ENCODE peak calls at places on chromosomes 2 and 18, in seven cellular contexts. A, I, V, D, Q, R and L are unnamed samples.
A peak's percentile ranks its signal among the peaks of the same experiment; 100 is the strongest.

GRCh38 chr2:76316691-76317090 is 606.0 kb upstream of the GCFC2 start:
- DNase-seq in A (no peak), I (no peak), V (no peak), D (no peak), Q (no peak), R (no peak), L (no peak)

GRCh38 chr2:221969087-221969829 is 329.5 kb downstream of the PAX3 start:
- DNase-seq in A (no peak), I (peak; percentile 50), V (no peak), D (peak; percentile 69), Q (peak; percentile 7), R (peak; percentile 33), L (no peak)

GRCh38 chr2:178230396-178230795 is 36.1 kb downstream of the OSBPL6 start:
- DNase-seq in A (no peak), I (peak; percentile 52), V (no peak), D (no peak), Q (no peak), R (no peak), L (no peak)

GRCh38 chr2:105886029-105886454 is 141.3 kb downstream of the NCK2 start:
- DNase-seq in A (no peak), I (peak; percentile 10), V (no peak), D (peak; percentile 71), Q (no peak), R (no peak), L (no peak)

GRCh38 chr2:152594022-152594712 is 123.1 kb downstream of the PRPF40A start:
- DNase-seq in A (peak; percentile 50), I (peak; percentile 6), V (no peak), D (no peak), Q (peak; percentile 58), R (peak; percentile 3), L (no peak)

GRCh38 chr2:235497096-235497495 is 3.3 kb downstream of the AGAP1 start:
- DNase-seq in A (no peak), I (no peak), V (no peak), D (no peak), Q (no peak), R (no peak), L (no peak)

GRCh38 chr18:26017929-26018328 is 72.5 kb downstream of the SS18 start:
- DNase-seq in A (no peak), I (no peak), V (no peak), D (peak; percentile 21), Q (no peak), R (no peak), L (no peak)

GRCh38 chr2:85439986-85440385 is 21.5 kb downstream of the SH2D6 start:
- DNase-seq in A (no peak), I (no peak), V (no peak), D (no peak), Q (no peak), R (no peak), L (no peak)

GRCh38 chr18:48988508-48989303 is 37.9 kb upstream of the SMAD7 start:
- DNase-seq in A (peak; percentile 34), I (no peak), V (no peak), D (no peak), Q (no peak), R (no peak), L (peak; percentile 54)

GRCh38 chr18:55462652-55463051 is 125.3 kb downstream of the TCF4 start:
- DNase-seq in A (no peak), I (no peak), V (no peak), D (peak; percentile 17), Q (no peak), R (no peak), L (no peak)

GRCh38 chr2:239369631-239370161 is 31.1 kb downstream of the HDAC4 start:
- DNase-seq in A (peak; percentile 56), I (peak; percentile 5), V (peak; percentile 45), D (no peak), Q (peak; percentile 87), R (peak; percentile 73), L (no peak)

GRCh38 chr2:88813612-88814011 is 122.1 kb downstream of the RPIA start:
- DNase-seq in A (no peak), I (peak; percentile 36), V (no peak), D (no peak), Q (peak; percentile 24), R (peak; percentile 65), L (no peak)

GRCh38 chr18:63090334-63090733 is 229.2 kb downstream of the BCL2 start:
- DNase-seq in A (no peak), I (no peak), V (no peak), D (no peak), Q (no peak), R (no peak), L (no peak)

GRCh38 chr2:234014462-234014861 is 36.0 kb upstream of the SPP2 start:
- DNase-seq in A (no peak), I (no peak), V (no peak), D (no peak), Q (no peak), R (no peak), L (no peak)

GRCh38 chr2:223093436-223093839 is 41.4 kb downstream of the KCNE4 start:
- DNase-seq in A (no peak), I (no peak), V (no peak), D (no peak), Q (no peak), R (no peak), L (no peak)

GRCh38 chr18:48059363-48060109 is 129.1 kb upstream of the SMAD2 start:
- DNase-seq in A (no peak), I (no peak), V (no peak), D (no peak), Q (no peak), R (no peak), L (no peak)

GRCh38 chr2:119548516-119549120 is 4.4 kb downstream of the CFAP221 start:
- DNase-seq in A (no peak), I (no peak), V (no peak), D (no peak), Q (no peak), R (no peak), L (no peak)

DNA sequence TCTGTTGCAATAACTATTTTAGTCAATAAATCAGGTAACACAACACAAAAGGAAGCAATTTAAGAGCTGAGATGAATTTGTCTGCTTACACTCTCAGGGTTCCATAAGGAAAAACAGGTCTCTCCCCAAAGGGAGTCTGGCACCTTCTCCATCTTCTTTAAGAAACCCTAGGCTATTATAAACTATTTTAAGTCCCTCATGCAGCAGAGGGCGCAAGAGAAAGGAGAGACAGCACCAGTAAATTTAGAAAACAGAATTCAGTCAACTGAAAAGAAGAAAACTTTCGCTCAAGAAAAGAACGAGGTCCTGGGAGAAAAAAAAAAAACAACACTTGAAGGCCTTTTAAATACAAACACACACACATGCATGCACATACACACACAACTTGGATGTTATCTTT is 19.1 kb downstream of the SULT1C4 start:
- DNase-seq in A (no peak), I (peak; percentile 38), V (no peak), D (peak; percentile 54), Q (no peak), R (peak; percentile 33), L (no peak)
- TF ChIP-seq CTCF in A (no peak), I (peak; percentile 36), V (peak; percentile 9), D (peak; percentile 38), Q (no peak), R (peak; percentile 69), L (no peak)

DNA sequence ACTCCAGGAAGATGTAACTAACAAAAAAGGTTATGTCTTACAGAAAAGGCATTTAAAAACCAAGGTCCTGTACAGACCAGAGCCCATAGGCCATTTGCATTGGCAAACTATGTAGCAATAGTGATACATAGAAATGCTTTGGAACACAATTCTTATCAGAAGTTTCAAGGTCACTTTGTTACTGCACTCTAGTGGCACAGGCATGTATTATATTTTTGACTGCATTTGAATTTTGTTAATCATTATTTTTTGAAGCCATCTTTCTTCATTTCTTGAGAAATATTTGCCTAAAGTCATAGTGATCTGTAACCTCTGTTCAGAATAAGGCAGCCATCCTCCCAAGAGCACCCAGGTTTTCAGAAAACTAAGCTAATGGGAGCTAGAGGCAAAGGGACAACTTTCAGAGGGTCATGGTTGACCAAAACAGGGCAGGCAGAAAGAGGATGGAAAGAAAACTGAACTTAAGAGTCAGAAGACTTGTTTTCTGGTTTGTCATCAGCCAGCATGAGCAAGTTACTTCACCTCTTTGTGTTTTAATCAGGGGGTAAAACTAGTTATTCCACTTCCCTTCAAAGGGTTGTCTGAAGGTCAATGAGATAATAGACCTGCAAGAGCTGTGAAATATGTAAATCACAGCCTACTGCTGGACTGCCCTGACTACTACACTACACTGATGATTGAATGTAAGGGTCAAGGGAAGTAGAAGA is 41.5 kb downstream of the SLC38A11 start:
- DNase-seq in A (no peak), I (peak; percentile 91), V (no peak), D (peak; percentile 34), Q (peak; percentile 34), R (peak; percentile 11), L (no peak)
- TF ChIP-seq CTCF in A (no peak), I (peak; percentile 28), V (peak; percentile 41), D (peak; percentile 17), Q (peak; percentile 70), R (peak; percentile 62), L (peak; percentile 18)

DNA sequence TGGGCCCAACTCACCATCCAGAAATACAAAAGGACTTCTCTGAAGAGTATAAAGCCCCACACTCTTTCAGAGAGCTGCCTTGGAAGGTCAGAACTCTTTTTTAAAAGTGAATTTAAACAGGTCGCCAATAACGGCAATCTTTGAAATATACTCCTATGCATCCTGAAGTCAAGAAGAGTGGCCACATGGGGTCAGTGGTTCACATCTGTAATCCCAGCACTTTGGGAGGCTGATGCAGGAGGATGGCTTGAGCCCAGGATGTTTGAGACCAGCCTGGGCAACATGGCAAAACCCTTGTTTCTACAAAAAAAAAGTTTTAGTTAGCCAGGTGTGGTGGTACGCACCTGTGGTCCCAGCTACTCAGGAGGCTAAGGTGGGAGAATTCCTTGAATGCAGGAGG is 68.1 kb upstream of the FZD7 start:
- DNase-seq in A (no peak), I (peak; percentile 15), V (no peak), D (no peak), Q (no peak), R (no peak), L (peak; percentile 12)
- TF ChIP-seq CTCF in A (no peak), I (no peak), V (no peak), D (peak; percentile 5), Q (no peak), R (peak; percentile 27), L (no peak)

GRCh38 chr2:9771101-9771449 is 72.2 kb upstream of the TAF1B start:
- DNase-seq in A (no peak), I (no peak), V (no peak), D (no peak), Q (no peak), R (no peak), L (no peak)

GRCh38 chr2:9770308-9771100 is 72.8 kb upstream of the TAF1B start:
- DNase-seq in A (no peak), I (peak; percentile 84), V (no peak), D (peak; percentile 78), Q (peak; percentile 47), R (peak; percentile 51), L (no peak)

GRCh38 chr2:9770006-9770307 is 73.3 kb upstream of the TAF1B start:
- DNase-seq in A (no peak), I (no peak), V (no peak), D (no peak), Q (no peak), R (no peak), L (no peak)

GRCh38 chr2:9772035-9772998 is 71.0 kb upstream of the TAF1B start:
- DNase-seq in A (no peak), I (no peak), V (peak; percentile 40), D (no peak), Q (no peak), R (no peak), L (no peak)

DNA sequence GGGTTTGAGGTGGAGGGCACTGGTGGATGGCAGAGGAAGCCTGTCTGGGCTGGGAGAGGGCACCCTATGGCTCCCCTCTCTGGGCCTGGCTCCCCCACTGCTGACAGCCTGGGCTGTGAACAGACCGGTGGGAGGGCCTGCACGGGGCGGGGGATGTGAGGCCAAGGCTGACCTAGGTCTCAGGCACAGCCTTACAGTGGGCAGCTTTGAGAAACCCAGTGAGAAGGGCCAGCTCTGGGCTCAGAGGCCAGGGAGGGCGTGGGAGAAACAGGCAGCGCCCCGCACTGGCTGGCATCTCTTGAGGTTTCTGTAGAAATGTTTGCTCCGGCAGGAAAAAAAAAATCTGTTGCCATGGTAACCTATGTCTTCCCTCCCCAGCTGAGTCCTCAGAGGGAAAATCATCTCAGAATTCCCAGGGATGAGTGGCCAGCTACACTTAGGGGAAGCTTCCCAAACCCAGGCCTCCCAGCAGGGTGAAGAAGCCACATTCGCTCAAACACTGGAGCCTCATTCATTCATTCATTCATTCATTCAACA is 71.7 kb upstream of the TAF1B start:
- DNase-seq in A (no peak), I (no peak), V (peak; percentile 55), D (peak; percentile 83), Q (no peak), R (no peak), L (no peak)
- TF ChIP-seq CTCF in A (no peak), I (no peak), V (no peak), D (peak; percentile 20), Q (no peak), R (no peak), L (no peak)